ENCODE peak calls at places on chromosomes 3 and 15, in five cellular contexts. Z, Y, H, X and L are unnamed samples.

GRCh38 chr3:195467641-195468390 is 25.0 kb upstream of the ACAP2 start:
- DNase-seq in Z (no peak), Y (no peak), H (no peak), X (no peak), L (no peak)

GRCh38 chr3:62876064-62876463 is 848 bp upstream of the CADPS start:
- DNase-seq in Z (no peak), Y (peak), H (no peak), X (peak), L (no peak)

GRCh38 chr3:17125738-17126137 is 241.0 kb downstream of the PLCL2 start:
- DNase-seq in Z (no peak), Y (no peak), H (no peak), X (no peak), L (no peak)

GRCh38 chr3:30289751-30290150 is 316.6 kb upstream of the TGFBR2 start:
- DNase-seq in Z (no peak), Y (peak), H (no peak), X (no peak), L (no peak)

GRCh38 chr15:97023131-97023844 is 692.8 kb downstream of the NR2F2 start:
- DNase-seq in Z (no peak), Y (no peak), H (no peak), X (no peak), L (no peak)

GRCh38 chr3:38111696-38112377 is 25.1 kb downstream of the ACAA1 start:
- DNase-seq in Z (no peak), Y (no peak), H (no peak), X (no peak), L (no peak)

GRCh38 chr15:45958924-45959323 is 324.1 kb downstream of the SQOR start:
- DNase-seq in Z (no peak), Y (no peak), H (no peak), X (no peak), L (no peak)

GRCh38 chr15:62663547-62663946 is 379.0 kb upstream of the TPM1 start:
- DNase-seq in Z (no peak), Y (no peak), H (no peak), X (no peak), L (no peak)

GRCh38 chr3:58874795-58875194 is 175.0 kb downstream of the CFAP20DC start:
- DNase-seq in Z (no peak), Y (peak), H (no peak), X (no peak), L (no peak)

GRCh38 chr3:44661189-44661588 is 12.7 kb downstream of the ZNF35 start:
- DNase-seq in Z (no peak), Y (no peak), H (no peak), X (no peak), L (no peak)

GRCh38 chr3:43995078-43995928 is 246.4 kb upstream of the TOPAZ1 start:
- DNase-seq in Z (no peak), Y (no peak), H (peak), X (no peak), L (no peak)

GRCh38 chr3:126277629-126278378 is 79.4 kb downstream of the KLF15 start:
- DNase-seq in Z (no peak), Y (no peak), H (no peak), X (no peak), L (no peak)

GRCh38 chr3:13852638-13853009 is 27.2 kb downstream of the WNT7A start:
- DNase-seq in Z (no peak), Y (no peak), H (no peak), X (no peak), L (no peak)

GRCh38 chr15:66982250-66982649 is 83.2 kb upstream of the SMAD3 start:
- DNase-seq in Z (no peak), Y (no peak), H (no peak), X (no peak), L (no peak)

GRCh38 chr3:183371672-183371968 is 56.8 kb downstream of the MCF2L2 start:
- DNase-seq in Z (no peak), Y (no peak), H (no peak), X (no peak), L (no peak)